ENCODE peak calls at places on chromosome 5, in six cellular contexts. W is IMR-90, F is trophoblast cell, I is mesenchymal stem cell, K is H1, C is neuronal stem cell. M is an unnamed sample.

GRCh38 chr5:39014544-39014943 is 59.7 kb downstream of the RICTOR start:
- DNase-seq in I (peak), F (peak), K (no peak), C (no peak), W (peak), M (no peak)

GRCh38 chr5:79595086-79595485 is 17.2 kb upstream of the TENT2 start:
- DNase-seq in F (no peak), I (peak), C (no peak), W (no peak), K (no peak), M (no peak)

GRCh38 chr5:174192901-174193300 is 147.4 kb downstream of the NSG2 start:
- DNase-seq in F (no peak), W (no peak), C (no peak), I (no peak), K (no peak), M (no peak)

GRCh38 chr5:150593593-150593992 is 46.9 kb upstream of the SYNPO start:
- DNase-seq in K (no peak), F (no peak), C (no peak), I (no peak), W (no peak), M (no peak)

GRCh38 chr5:75611324-75612210 is at the start of gene ANKDD1B:
- DNase-seq in C (peak), K (no peak), I (peak), W (peak), F (peak), M (peak)

GRCh38 chr5:50874277-50874984 is 208.0 kb downstream of the PARP8 start:
- DNase-seq in C (no peak), K (no peak), W (no peak), F (peak), I (peak), M (no peak)

GRCh38 chr5:1763548-1763911 is 36.1 kb downstream of the MRPL36 start:
- DNase-seq in I (peak), C (peak), F (peak), W (peak), K (no peak), M (peak)

GRCh38 chr5:33231214-33231710 is 209.5 kb upstream of the TARS1 start:
- DNase-seq in I (no peak), F (no peak), K (no peak), C (no peak), W (peak), M (no peak)

GRCh38 chr5:98735806-98736507 is 37.5 kb upstream of the RGMB start:
- DNase-seq in W (peak), K (no peak), I (peak), F (no peak), C (no peak), M (no peak)

GRCh38 chr5:124678478-124678877 is 68.0 kb downstream of the ZNF608 start:
- DNase-seq in C (no peak), K (no peak), W (no peak), I (no peak), F (no peak), M (no peak)

GRCh38 chr5:133065482-133065881 is 13.7 kb downstream of the HSPA4 start:
- DNase-seq in C (no peak), K (no peak), F (peak), I (no peak), W (no peak), M (no peak)

GRCh38 chr5:133059621-133060020 is 7.8 kb downstream of the HSPA4 start:
- DNase-seq in F (no peak), C (no peak), I (no peak), K (no peak), W (no peak), M (no peak)

GRCh38 chr5:133066045-133066444 is 14.2 kb downstream of the HSPA4 start:
- DNase-seq in K (no peak), C (no peak), I (no peak), F (no peak), W (no peak), M (no peak)

DNA sequence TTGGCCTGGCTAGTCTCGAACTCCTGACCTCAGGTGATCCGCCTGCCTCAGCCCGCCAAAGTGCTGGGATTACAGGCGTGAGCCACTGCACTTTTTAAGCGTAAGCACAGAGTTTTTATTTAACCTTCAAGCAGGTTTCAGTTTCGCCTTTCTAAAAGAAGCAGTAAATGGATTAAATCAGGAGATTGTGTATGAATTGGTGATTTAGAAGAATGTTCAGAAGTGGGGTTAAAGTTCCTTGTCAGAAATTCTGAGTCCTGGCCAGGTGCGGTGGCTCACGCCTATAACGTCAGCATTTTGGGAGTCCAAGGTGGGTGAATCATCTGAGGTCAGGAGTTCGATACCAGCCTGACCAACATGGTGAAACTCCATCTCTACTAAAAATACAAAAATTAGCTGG is 12.2 kb downstream of the HSPA4 start:
- DNase-seq in K (no peak), F (no peak), C (no peak), I (no peak), W (no peak), M (no peak)
- H3K14ac ChIP-seq in K (no peak), F (no peak), C (no peak), I (no peak), W (no peak), M (no peak)

GRCh38 chr5:169870221-169870620 is 110.1 kb downstream of the INSYN2B start:
- DNase-seq in F (no peak), C (no peak), K (no peak), W (no peak), I (no peak), M (no peak)

GRCh38 chr5:169862348-169862905 is 117.9 kb downstream of the INSYN2B start:
- DNase-seq in F (no peak), I (no peak), C (no peak), W (peak), K (no peak), M (no peak)

GRCh38 chr5:169864483-169864882 is 115.8 kb downstream of the INSYN2B start:
- DNase-seq in C (no peak), I (no peak), W (no peak), F (no peak), K (no peak), M (no peak)

GRCh38 chr5:169871816-169872215 is 108.5 kb downstream of the INSYN2B start:
- DNase-seq in I (no peak), K (no peak), C (no peak), W (no peak), F (no peak), M (no peak)

GRCh38 chr5:169867347-169867746 is 112.9 kb downstream of the INSYN2B start:
- DNase-seq in C (no peak), F (no peak), W (no peak), I (no peak), K (no peak), M (no peak)
- H3K14ac ChIP-seq in C (no peak), F (no peak), W (no peak), I (no peak), K (no peak), M (no peak)

DNA sequence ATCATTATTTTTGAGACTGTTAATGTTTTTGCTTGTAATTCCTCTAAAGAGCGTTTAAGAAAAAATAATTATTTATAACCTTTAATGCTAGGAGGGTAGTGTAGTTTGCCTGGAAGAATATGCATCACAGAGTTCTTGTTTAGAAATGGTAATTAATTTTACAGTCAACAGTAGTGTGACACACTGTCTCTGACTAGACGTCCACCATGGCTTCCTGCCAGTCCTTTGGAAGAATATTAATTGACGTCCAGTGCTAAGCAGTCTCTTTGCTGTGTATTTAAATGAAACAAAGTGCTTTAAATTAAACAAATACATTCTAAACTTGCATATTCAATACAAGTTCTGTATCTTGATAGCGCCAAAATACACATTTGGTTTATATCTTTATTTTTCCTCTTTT is 492.0 kb downstream of the NR2F1-AS1 start:
- DNase-seq in C (no peak), W (no peak), F (no peak), I (no peak), K (no peak), M (no peak)
- H3K14ac ChIP-seq in C (no peak), W (no peak), F (no peak), I (no peak), K (no peak), M (no peak)

DNA sequence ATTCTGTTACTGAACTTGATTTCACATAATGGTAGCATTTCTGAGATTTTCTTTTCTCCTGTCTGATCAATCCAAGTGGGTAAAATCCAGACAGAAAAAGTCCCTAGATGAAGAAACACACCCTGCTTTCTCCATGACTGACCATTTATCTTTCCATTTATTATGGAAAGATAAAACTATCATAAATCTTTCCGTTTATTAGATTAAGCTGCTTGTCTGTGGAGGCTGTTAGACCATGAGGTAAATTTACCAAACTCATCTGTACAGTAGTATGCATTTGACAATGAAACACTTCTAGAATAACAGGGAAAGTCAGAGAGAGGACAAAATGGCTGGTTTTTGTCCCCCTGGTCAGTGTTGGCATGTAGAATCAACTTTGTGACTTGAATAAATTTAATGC is 491.2 kb upstream of the SEMA6A start:
- DNase-seq in F (no peak), K (no peak), I (no peak), C (no peak), W (no peak), M (no peak)
- H3K14ac ChIP-seq in F (no peak), K (no peak), I (no peak), C (no peak), W (no peak), M (no peak)

GRCh38 chr5:172143875-172144274 is 44.1 kb downstream of the STK10 start:
- DNase-seq in C (no peak), F (peak), K (no peak), W (no peak), I (no peak), M (no peak)
- H3K14ac ChIP-seq in C (no peak), F (peak), K (no peak), W (no peak), I (no peak), M (no peak)

M was measured in H9.